ENCODE peak calls at places on chromosomes 6 and 20, in four cellular contexts. Q, B, O and T are unnamed samples.

GRCh38 chr20:48635791-48636267 is 192.0 kb downstream of the PREX1 start:
- DNase-seq in B (peak; percentile 85), O (peak; percentile 42), Q (peak; percentile 72), T (peak; percentile 94)

GRCh38 chr20:58471161-58471834 is 43.9 kb downstream of the APCDD1L start:
- DNase-seq in Q (peak; percentile 48), B (no peak), O (no peak), T (no peak)

GRCh38 chr6:89941031-89941775 is 46.9 kb downstream of the GJA10 start:
- DNase-seq in Q (no peak), B (peak; percentile 52), O (no peak), T (peak; percentile 40)

GRCh38 chr6:251920-252319 is 40.4 kb upstream of the DUSP22 start:
- DNase-seq in Q (no peak), B (no peak), O (no peak), T (no peak)

GRCh38 chr6:12291083-12291784 is 1.1 kb downstream of the EDN1 start:
- DNase-seq in Q (no peak), B (no peak), O (no peak), T (no peak)

GRCh38 chr6:110285306-110286060 is 72.7 kb downstream of the METTL24 start:
- DNase-seq in B (no peak), Q (no peak), O (no peak), T (no peak)

GRCh38 chr6:83853968-83854501 is 875 bp downstream of the RIPPLY2 start:
- DNase-seq in Q (no peak), B (no peak), O (no peak), T (no peak)

GRCh38 chr6:128899651-128900050 is 16.7 kb downstream of the LAMA2 start:
- DNase-seq in B (no peak), O (no peak), Q (no peak), T (no peak)

GRCh38 chr20:45581702-45582101 is 2.6 kb upstream of the WFDC8 start:
- DNase-seq in Q (no peak), O (no peak), B (no peak), T (no peak)

GRCh38 chr6:10404799-10405524 is 9.9 kb downstream of the TFAP2A start:
- DNase-seq in O (no peak), B (peak; percentile 11), Q (no peak), T (no peak)

GRCh38 chr6:142867988-142868818 is 76.8 kb downstream of the HIVEP2 start:
- DNase-seq in Q (no peak), O (no peak), B (peak; percentile 55), T (peak; percentile 48)

GRCh38 chr6:104182811-104183210 is 676.9 kb downstream of the HACE1 start:
- DNase-seq in O (no peak), Q (no peak), B (no peak), T (no peak)

GRCh38 chr20:6178537-6178936 is 55.7 kb upstream of the FERMT1 start:
- DNase-seq in O (no peak), Q (no peak), B (no peak), T (peak; percentile 55)

GRCh38 chr6:106178900-106179299 is 92.8 kb downstream of the PRDM1 start:
- DNase-seq in B (no peak), Q (no peak), O (no peak), T (no peak)

GRCh38 chr6:82251942-82252341 is 4.4 kb upstream of the IBTK start:
- DNase-seq in Q (no peak), O (no peak), B (peak; percentile 19), T (peak; percentile 32)

GRCh38 chr6:35736293-35736894 is 438 bp upstream of the ARMC12 start:
- DNase-seq in B (peak; percentile 85), O (peak; percentile 73), Q (peak; percentile 88), T (peak; percentile 70)

GRCh38 chr6:7246401-7247178 is 66.4 kb downstream of the SSR1 start:
- DNase-seq in O (no peak), Q (no peak), B (no peak), T (no peak)

GRCh38 chr20:45121388-45121787 is 2.9 kb downstream of the WFDC12 start:
- DNase-seq in B (no peak), O (no peak), Q (no peak), T (no peak)

GRCh38 chr6:105993341-105993740 is 92.8 kb upstream of the PRDM1 start:
- DNase-seq in B (no peak), Q (no peak), O (no peak), T (no peak)

GRCh38 chr20:49188101-49188784 is at the start of gene STAU1:
- DNase-seq in O (peak; percentile 91), B (peak; percentile 99), Q (peak; percentile 91), T (peak; percentile 97)